ENCODE peak calls at places on chromosomes 2 and 18, in four cellular contexts. E, Z, B and Y are unnamed samples.

GRCh38 chr18:44939037-44939665 is 258.5 kb downstream of the SETBP1 start:
- DNase-seq in E (no peak), Z (no peak), B (no peak), Y (no peak)

GRCh38 chr2:42812899-42813479 is 20.6 kb upstream of the HAAO start:
- DNase-seq in E (peak; percentile 38), Z (peak; percentile 45), B (no peak), Y (peak; percentile 59)

GRCh38 chr2:79447462-79447861 is 65.4 kb upstream of the CTNNA2 start:
- DNase-seq in E (no peak), Z (no peak), B (no peak), Y (no peak)

GRCh38 chr2:197416268-197416667 is 18.6 kb downstream of the SF3B1 start:
- DNase-seq in E (no peak), Z (no peak), B (no peak), Y (no peak)

GRCh38 chr18:64009305-64009704 is 39.4 kb downstream of the SERPINB8 start:
- DNase-seq in E (no peak), Z (no peak), B (no peak), Y (no peak)

GRCh38 chr2:25757906-25758305 is 84.5 kb upstream of the DTNB start:
- DNase-seq in E (no peak), Z (no peak), B (no peak), Y (no peak)

GRCh38 chr2:8600456-8600855 is 81.4 kb upstream of the ID2 start:
- DNase-seq in E (no peak), Z (no peak), B (no peak), Y (no peak)

GRCh38 chr2:161839931-161840330 is 215.7 kb downstream of the SLC4A10 start:
- DNase-seq in E (no peak), Z (no peak), B (no peak), Y (no peak)

GRCh38 chr2:187857826-187858225 is 303.6 kb upstream of the TFPI start:
- DNase-seq in E (no peak), Z (no peak), B (no peak), Y (no peak)

GRCh38 chr18:477565-477964 is 22.9 kb downstream of the COLEC12 start:
- DNase-seq in E (no peak), Z (peak; percentile 45), B (no peak), Y (peak; percentile 27)

GRCh38 chr2:147320148-147320547 is 524.7 kb upstream of the ACVR2A start:
- DNase-seq in E (no peak), Z (no peak), B (no peak), Y (no peak)

GRCh38 chr2:209351636-209352035 is 72.2 kb upstream of the MAP2 start:
- DNase-seq in E (no peak), Z (no peak), B (no peak), Y (no peak)

GRCh38 chr2:231821908-231822307 is 35.7 kb downstream of the COPS7B start:
- DNase-seq in E (no peak), Z (no peak), B (no peak), Y (no peak)

DNA sequence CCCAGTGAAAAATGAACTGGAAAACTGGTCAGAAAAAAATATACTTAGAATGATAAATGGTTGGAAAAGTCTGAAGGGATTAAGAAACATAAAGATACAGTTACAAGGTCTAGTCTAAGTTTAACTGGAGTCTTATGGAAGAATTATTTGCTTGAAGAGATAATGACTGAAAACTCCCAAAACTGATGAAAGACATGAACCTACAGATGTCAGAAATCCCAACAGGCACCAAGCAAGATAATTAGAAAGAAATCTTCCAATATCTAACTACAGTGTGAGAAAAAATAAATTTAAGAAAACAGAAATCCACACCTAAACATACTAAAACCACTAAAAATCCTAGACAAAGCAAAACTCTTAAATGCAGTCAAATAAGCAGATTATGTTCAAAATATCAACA is 19.4 kb downstream of the SS18 start:
- DNase-seq in E (no peak), Z (no peak), B (no peak), Y (no peak)
- TF ChIP-seq BRCA1 in E (no peak), Z (no peak), B (no peak), Y (no peak)

GRCh38 chr2:158006961-158007664 is 94.6 kb upstream of the UPP2 start:
- DNase-seq in E (no peak), Z (peak; percentile 26), B (no peak), Y (no peak)
- TF ChIP-seq BRCA1 in E (no peak), Z (no peak), B (no peak), Y (no peak)

DNA sequence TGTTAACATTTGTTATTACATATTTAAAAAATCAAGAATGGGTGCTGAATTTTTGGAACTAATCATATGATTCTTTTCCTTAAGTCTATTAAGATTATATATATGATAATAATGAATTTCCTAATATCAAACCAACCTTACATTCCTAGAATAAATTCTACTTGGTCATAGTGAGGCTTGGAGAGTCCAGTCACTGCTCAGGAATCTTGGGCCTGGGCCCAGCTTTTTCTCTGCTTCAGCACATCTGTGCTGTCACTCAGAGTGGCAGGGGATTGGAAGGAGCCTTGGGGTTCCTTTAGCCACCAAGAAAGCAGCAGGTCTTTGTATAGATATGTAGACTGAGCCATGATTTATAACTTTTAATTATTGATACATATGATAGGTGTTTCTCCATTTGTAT is 19.9 kb upstream of the ZAP70 start:
- DNase-seq in E (no peak), Z (no peak), B (no peak), Y (no peak)
- TF ChIP-seq BRCA1 in E (no peak), Z (no peak), B (no peak), Y (no peak)

GRCh38 chr18:48896875-48897511 is 53.8 kb downstream of the SMAD7 start:
- DNase-seq in E (peak; percentile 70), Z (peak; percentile 95), B (peak; percentile 19), Y (peak; percentile 98)
- TF ChIP-seq BRCA1 in E (no peak), Z (no peak), B (no peak), Y (no peak)

GRCh38 chr18:61334491-61334850 is 1.2 kb downstream of the CDH20 start:
- DNase-seq in E (peak; percentile 53), Z (no peak), B (no peak), Y (no peak)
- TF ChIP-seq BRCA1 in E (no peak), Z (no peak), B (no peak), Y (no peak)

GRCh38 chr2:223865124-223865523 is 27.7 kb upstream of the AP1S3 start:
- DNase-seq in E (no peak), Z (no peak), B (no peak), Y (no peak)
- TF ChIP-seq BRCA1 in E (no peak), Z (no peak), B (no peak), Y (no peak)

GRCh38 chr2:22854588-22854987 is 530.4 kb upstream of the KLHL29 start:
- DNase-seq in E (no peak), Z (no peak), B (no peak), Y (no peak)
- TF ChIP-seq BRCA1 in E (no peak), Z (no peak), B (no peak), Y (no peak)

DNA sequence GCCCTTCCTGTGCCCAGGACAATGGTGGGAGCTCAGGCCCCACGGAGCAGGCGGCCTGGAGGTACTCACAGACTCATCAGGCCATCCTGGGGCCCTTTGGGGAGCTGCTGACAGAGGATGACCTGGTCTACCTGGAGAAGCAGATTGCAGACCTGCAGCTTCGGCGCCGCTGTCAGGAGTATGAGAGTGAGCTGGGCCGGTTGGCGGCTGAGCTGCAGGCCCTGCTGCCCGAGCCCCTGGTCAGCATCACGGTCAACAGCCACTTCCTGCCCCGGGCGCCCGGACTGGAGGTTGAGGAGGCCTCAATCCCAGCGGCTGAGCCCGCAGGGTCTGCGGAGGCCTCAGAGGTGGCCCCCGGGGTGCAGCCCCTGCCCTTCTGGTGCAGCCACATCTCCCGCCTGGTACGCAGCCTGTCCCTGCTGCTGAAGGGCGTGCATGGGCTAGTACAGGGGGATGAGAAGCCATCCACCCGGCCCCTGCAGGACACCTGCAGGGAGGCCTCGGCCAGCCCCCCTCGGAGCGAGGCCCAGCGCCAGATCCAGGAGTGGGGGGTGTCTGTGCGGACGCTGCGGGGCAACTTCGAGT is 8.3 kb upstream of the KLHL30 start:
- DNase-seq in E (no peak), Z (no peak), B (no peak), Y (no peak)
- TF ChIP-seq BRCA1 in E (no peak), Z (no peak), B (no peak), Y (no peak)